ENCODE peak calls at places on chromosomes 4 and X, in seven cellular contexts. S is SK-N-SH, C is HCT116, U is K562, F is GM12878, V is HepG2, Q is H1. J is an unnamed sample.
A peak's percentile ranks its signal among the peaks of the same experiment; 100 is the strongest.

GRCh38 chrX:49184294-49185061 is 1.7 kb downstream of the PRICKLE3 start:
- DNase-seq in S (no peak), C (peak; percentile 86), U (peak; percentile 94), F (no peak), V (no peak), Q (peak; percentile 81), J (peak; percentile 70)

GRCh38 chrX:8462488-8462887 is 2.1 kb upstream of the VCX3B start:
- DNase-seq in S (no peak), C (no peak), U (no peak), F (no peak), V (no peak), Q (no peak), J (no peak)

GRCh38 chrX:71251456-71251973 is 2.4 kb downstream of the ZMYM3 start:
- DNase-seq in S (no peak), C (no peak), U (no peak), F (no peak), V (no peak), Q (no peak), J (no peak)

GRCh38 chrX:8743126-8743732 is 11.3 kb upstream of the ANOS1 start:
- DNase-seq in S (peak; percentile 41), C (no peak), U (peak; percentile 59), F (no peak), V (peak; percentile 17), Q (no peak), J (peak; percentile 18)

GRCh38 chrX:108235990-108236389 is 144.4 kb downstream of the ATG4A start:
- DNase-seq in S (no peak), C (no peak), U (no peak), F (no peak), V (no peak), Q (no peak), J (no peak)

GRCh38 chr4:55635282-55635681 is 816 bp downstream of the NMU start:
- DNase-seq in S (peak; percentile 32), C (no peak), U (peak; percentile 84), F (no peak), V (no peak), Q (no peak), J (no peak)

GRCh38 chr4:1047106-1047975 is 35.9 kb downstream of the FGFRL1 start:
- DNase-seq in S (no peak), C (no peak), U (no peak), F (no peak), V (no peak), Q (no peak), J (no peak)

GRCh38 chr4:151688003-151688784 is 72.6 kb downstream of the GATB start:
- DNase-seq in S (no peak), C (no peak), U (no peak), F (no peak), V (no peak), Q (no peak), J (no peak)

GRCh38 chrX:101708180-101708579 is 48.5 kb upstream of the ARMCX2 start:
- DNase-seq in S (no peak), C (no peak), U (no peak), F (no peak), V (no peak), Q (no peak), J (no peak)

GRCh38 chr4:174284181-174284886 is 623 bp downstream of the CEP44 start:
- DNase-seq in S (peak; percentile 49), C (peak; percentile 46), U (peak; percentile 55), F (no peak), V (peak; percentile 58), Q (no peak), J (peak; percentile 53)

GRCh38 chrX:24154490-24155034 is 5.0 kb downstream of the ZFX start:
- DNase-seq in S (peak; percentile 33), C (no peak), U (no peak), F (no peak), V (no peak), Q (no peak), J (no peak)

GRCh38 chrX:16659326-16659725 is 9.4 kb downstream of the S100G start:
- DNase-seq in S (no peak), C (no peak), U (no peak), F (no peak), V (no peak), Q (no peak), J (no peak)

GRCh38 chrX:65300104-65300809 is 234.3 kb downstream of the LAS1L start:
- DNase-seq in S (no peak), C (no peak), U (no peak), F (no peak), V (peak; percentile 0), Q (peak; percentile 21), J (no peak)

GRCh38 chrX:54482839-54483593 is 13.0 kb downstream of the FGD1 start:
- DNase-seq in S (peak; percentile 63), C (no peak), U (no peak), F (no peak), V (no peak), Q (no peak), J (peak; percentile 30)

GRCh38 chr4:150297861-150298474 is 219.7 kb downstream of the DCLK2 start:
- DNase-seq in S (peak; percentile 34), C (peak; percentile 45), U (peak; percentile 70), F (peak; percentile 8), V (peak; percentile 41), Q (no peak), J (peak; percentile 59)

GRCh38 chrX:46386511-46386910 is 158.7 kb downstream of the ZNF674 start:
- DNase-seq in S (no peak), C (no peak), U (no peak), F (no peak), V (no peak), Q (no peak), J (no peak)

GRCh38 chr4:110753461-110753860 is 130.6 kb upstream of the PITX2 start:
- DNase-seq in S (no peak), C (no peak), U (no peak), F (no peak), V (no peak), Q (no peak), J (no peak)

GRCh38 chr4:112378858-112379257 is 81.7 kb downstream of the ALPK1 start:
- DNase-seq in S (no peak), C (no peak), U (no peak), F (no peak), V (no peak), Q (no peak), J (no peak)

GRCh38 chr4:182236186-182236585 is 7.0 kb upstream of the TENM3 start:
- DNase-seq in S (no peak), C (no peak), U (no peak), F (no peak), V (no peak), Q (no peak), J (no peak)

GRCh38 chrX:83469551-83469950 is 38.5 kb upstream of the POU3F4 start:
- DNase-seq in S (peak; percentile 15), C (no peak), U (peak; percentile 1), F (no peak), V (peak; percentile 6), Q (no peak), J (peak; percentile 41)

GRCh38 chrX:40646489-40647306 is 663 bp downstream of the CXorf38 start:
- DNase-seq in S (peak; percentile 62), C (no peak), U (peak; percentile 54), F (no peak), V (no peak), Q (no peak), J (peak; percentile 42)

GRCh38 chr4:183722738-183723560 is 63.9 kb downstream of the TRAPPC11 start:
- DNase-seq in S (peak; percentile 85), C (no peak), U (no peak), F (peak; percentile 25), V (no peak), Q (peak; percentile 13), J (peak; percentile 74)

GRCh38 chr4:108360857-108361820 is 192.4 kb upstream of the LEF1 start:
- DNase-seq in S (no peak), C (no peak), U (peak; percentile 48), F (no peak), V (no peak), Q (peak; percentile 15), J (peak; percentile 79)

GRCh38 chr4:158622251-158622650 is 49.4 kb downstream of the C4orf46 start:
- DNase-seq in S (no peak), C (no peak), U (no peak), F (no peak), V (no peak), Q (no peak), J (no peak)

GRCh38 chr4:185803015-185803414 is 9.0 kb downstream of the SORBS2 start:
- DNase-seq in S (peak; percentile 48), C (no peak), U (no peak), F (no peak), V (no peak), Q (no peak), J (peak; percentile 30)

DNA sequence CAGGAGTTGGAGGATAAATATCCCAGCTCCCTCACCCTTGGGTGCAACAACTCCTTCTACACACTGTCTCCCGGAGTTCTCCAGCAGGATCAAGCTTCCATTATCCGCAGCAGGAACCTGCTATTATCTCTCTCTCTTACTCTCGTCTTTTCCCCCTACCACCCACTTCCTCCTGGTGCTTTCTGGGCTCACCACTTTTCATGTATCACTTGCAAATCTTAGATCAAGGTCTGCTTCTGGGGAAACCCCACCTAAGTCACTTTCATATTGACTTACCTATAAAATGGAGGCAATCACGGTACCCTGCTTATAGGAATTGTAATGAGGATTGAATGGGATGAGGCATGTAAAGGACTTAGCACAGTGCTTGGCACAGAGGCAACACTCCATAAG is 589.5 kb downstream of the BCOR start:
- DNase-seq in S (no peak), C (no peak), U (no peak), F (no peak), V (no peak), Q (no peak), J (no peak)
- TF ChIP-seq JUND in S (no peak), C (no peak), U (no peak), F (no peak), V (no peak), Q (no peak), J (no peak)

DNA sequence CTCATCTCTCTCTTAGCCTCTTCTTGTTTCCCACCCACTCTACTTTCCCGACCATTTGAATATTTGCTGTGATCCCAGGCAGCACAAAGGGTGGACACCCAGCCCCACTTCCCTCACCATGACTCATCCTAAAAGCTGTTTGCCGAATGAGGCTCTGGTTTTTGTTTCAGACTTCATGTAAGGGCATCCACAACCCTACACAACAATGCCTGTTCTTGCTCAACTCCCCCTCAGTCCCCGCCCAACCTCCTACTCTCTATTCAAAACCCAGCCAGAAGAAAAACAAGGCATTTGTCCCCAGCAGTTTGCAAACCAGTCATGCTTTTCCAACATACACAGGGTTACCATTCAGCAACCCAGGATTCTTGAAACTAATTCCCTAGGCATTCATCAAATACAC is 516.5 kb upstream of the CNKSR2 start:
- DNase-seq in S (no peak), C (no peak), U (no peak), F (no peak), V (no peak), Q (peak; percentile 10), J (no peak)
- TF ChIP-seq JUND in S (no peak), C (no peak), U (no peak), F (no peak), V (no peak), Q (no peak), J (no peak)

DNA sequence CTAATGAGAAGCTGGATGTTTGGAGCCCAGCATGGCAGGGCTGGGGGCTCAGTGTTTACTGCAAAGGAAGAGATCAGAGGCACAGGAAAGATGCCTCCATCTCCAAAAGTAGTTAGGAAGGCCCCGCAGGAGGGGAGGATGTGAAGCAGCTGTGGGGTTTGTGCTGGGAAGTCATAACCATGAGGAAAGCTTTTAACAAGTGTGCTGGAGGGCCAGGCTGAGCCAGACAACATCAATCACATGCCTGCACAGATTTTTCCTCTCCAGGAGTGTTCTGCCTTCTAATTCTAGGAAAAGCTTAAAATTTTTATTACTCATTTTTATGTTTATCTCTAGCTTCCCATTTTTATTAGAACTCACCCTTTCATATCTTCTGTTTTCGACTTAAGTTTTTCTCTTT is 65.4 kb downstream of the GPR82 start:
- DNase-seq in S (no peak), C (no peak), U (no peak), F (no peak), V (no peak), Q (no peak), J (no peak)
- TF ChIP-seq JUND in S (no peak), C (no peak), U (no peak), F (no peak), V (no peak), Q (no peak), J (no peak)

GRCh38 chrX:53320543-53321215 is 39.3 kb upstream of the IQSEC2 start:
- DNase-seq in S (peak; percentile 58), C (no peak), U (no peak), F (no peak), V (no peak), Q (no peak), J (peak; percentile 46)
- TF ChIP-seq JUND in S (no peak), C (no peak), U (no peak), F (no peak), V (no peak), Q (no peak), J (no peak)